ENCODE peak calls at places on chromosomes 7 and 10, in nine cellular contexts. B is astrocyte of the cerebellum, L is fibroblast of pulmonary artery, K is T-helper 2 cell, V is Panc1, F is naive B cell, M is NCI-H1105 treated with DMSO at 0.1 percent for 48 hours, D is colonic mucosa, R is H4. U is an unnamed sample.
A peak's percentile ranks its signal among the peaks of the same experiment; 100 is the strongest.

GRCh38 chr7:40674316-40674715 is 539.5 kb downstream of the SUGCT start:
- DNase-seq in K (no peak), R (no peak), V (no peak), D (no peak), L (no peak), B (no peak), F (no peak), M (no peak), U (no peak)

GRCh38 chr10:86368987-86369386 is 2.4 kb upstream of the GRID1 start:
- DNase-seq in B (no peak), D (no peak), M (no peak), K (no peak), F (no peak), V (no peak), R (no peak), L (no peak), U (no peak)

GRCh38 chr7:151759591-151760042 is 117.3 kb downstream of the PRKAG2 start:
- DNase-seq in R (peak; percentile 73), K (peak; percentile 30), L (peak; percentile 73), M (peak; percentile 31), B (peak; percentile 40), D (peak; percentile 66), F (peak; percentile 48), V (no peak), U (no peak)

GRCh38 chr7:26423436-26423835 is 131.8 kb downstream of the SNX10 start:
- DNase-seq in D (no peak), M (no peak), F (no peak), V (no peak), L (no peak), R (no peak), K (no peak), B (no peak), U (no peak)

GRCh38 chr10:6958254-6958653 is 378.2 kb upstream of the PRKCQ start:
- DNase-seq in F (no peak), V (no peak), K (no peak), R (no peak), L (no peak), D (no peak), B (no peak), M (no peak), U (no peak)

GRCh38 chr7:90625562-90625961 is 29.4 kb downstream of the CDK14 start:
- DNase-seq in L (peak; percentile 93), R (peak; percentile 35), B (peak; percentile 36), D (peak; percentile 20), F (no peak), M (peak; percentile 52), K (no peak), V (no peak), U (no peak)

GRCh38 chr10:119006451-119007210 is 22.9 kb upstream of the NANOS1 start:
- DNase-seq in L (peak; percentile 96), B (peak; percentile 93), F (no peak), V (peak; percentile 95), K (no peak), M (no peak), R (peak; percentile 88), D (peak; percentile 42), U (no peak)

GRCh38 chr7:77199008-77199966 is at the start of gene FGL2:
- DNase-seq in L (peak; percentile 85), B (peak; percentile 34), M (no peak), F (peak; percentile 6), K (no peak), D (peak; percentile 70), R (no peak), V (no peak), U (no peak)

GRCh38 chr7:30201161-30201666 is 66.4 kb downstream of the MTURN start:
- DNase-seq in M (no peak), B (no peak), V (no peak), D (no peak), L (no peak), R (no peak), K (no peak), F (peak; percentile 29), U (no peak)

GRCh38 chr10:78931333-78932083 is 137.3 kb upstream of the ZMIZ1 start:
- DNase-seq in R (peak; percentile 35), L (peak; percentile 69), D (peak; percentile 39), B (peak; percentile 85), V (no peak), K (no peak), M (no peak), F (no peak), U (no peak)

GRCh38 chr10:75398630-75399460 is 2.7 kb downstream of the ZNF503 start:
- DNase-seq in F (no peak), B (no peak), R (no peak), L (no peak), M (no peak), D (peak; percentile 22), K (no peak), V (no peak), U (no peak)

GRCh38 chr10:112593023-112593422 is 146.0 kb downstream of the VTI1A start:
- DNase-seq in K (no peak), L (no peak), D (no peak), F (no peak), B (no peak), V (no peak), R (no peak), M (no peak), U (no peak)

GRCh38 chr7:154871483-154871882 is 131.4 kb downstream of the PAXIP1 start:
- DNase-seq in F (no peak), L (no peak), B (no peak), D (no peak), R (no peak), M (no peak), V (no peak), K (no peak), U (no peak)

GRCh38 chr10:132955479-132955878 is 13.1 kb upstream of the CFAP46 start:
- DNase-seq in B (no peak), L (no peak), M (no peak), K (no peak), F (no peak), V (no peak), D (no peak), R (no peak), U (no peak)

GRCh38 chr7:5423272-5423843 is at the start of gene TNRC18:
- DNase-seq in K (no peak), M (no peak), F (peak; percentile 19), R (no peak), D (peak; percentile 33), V (no peak), B (no peak), L (no peak), U (no peak)

GRCh38 chr10:121772406-121772805 is 155.4 kb downstream of the ATE1 start:
- DNase-seq in M (no peak), V (no peak), L (no peak), R (no peak), F (no peak), K (no peak), B (no peak), D (no peak), U (no peak)

GRCh38 chr7:74289018-74289659 is at the start of gene CLIP2:
- DNase-seq in M (peak; percentile 68), D (peak; percentile 84), F (peak; percentile 65), L (peak; percentile 83), B (no peak), V (no peak), K (peak; percentile 72), R (peak; percentile 62), U (no peak)

GRCh38 chr7:44320141-44320540 is 5.3 kb downstream of the CAMK2B start:
- DNase-seq in R (no peak), F (no peak), D (no peak), K (no peak), B (no peak), L (no peak), V (no peak), M (no peak), U (no peak)

GRCh38 chr7:23544913-23545354 is 13.2 kb upstream of the TRA2A start:
- DNase-seq in M (peak; percentile 80), B (no peak), L (peak; percentile 57), K (no peak), V (peak; percentile 64), F (peak; percentile 33), R (peak; percentile 86), D (no peak), U (no peak)

GRCh38 chr10:66252986-66253385 is 672.9 kb upstream of the LRRTM3 start:
- DNase-seq in M (no peak), R (no peak), V (no peak), D (no peak), B (no peak), F (no peak), L (no peak), K (no peak), U (no peak)

GRCh38 chr7:98236366-98237185 is 15.5 kb downstream of the TECPR1 start:
- DNase-seq in K (no peak), F (no peak), R (no peak), B (no peak), D (no peak), M (no peak), V (no peak), L (no peak), U (no peak)

GRCh38 chr7:70598976-70599375 is 533.0 kb upstream of the GALNT17 start:
- DNase-seq in V (no peak), F (no peak), K (no peak), L (no peak), B (no peak), M (peak; percentile 92), R (peak; percentile 23), D (peak; percentile 92), U (no peak)

U was measured in glomerular endothelial cell.